ENCODE peak calls at places on chromosomes 7 and 10, in ten cellular contexts. G is hepatocyte; W is NCI-H1105; F is activated CD8-positive, alpha-beta memory T cell treated with anti-CD3 and anti-CD28 coated beads for 24 hours; V is CD8-positive, alpha-beta memory T cell; Q is heart left ventricle; N is stimulated activated CD4-positive, alpha-beta T cell treated with anti-CD3 and anti-CD28 coated beads, TNF-alpha, amount 100 ng/mL, for 4 hours; X is NCI-H1694 treated with DMSO at 0.1 percent for 48 hours; U is mucosa of gallbladder; A is activated T-helper 2 cell treated with anti-CD3 and anti-CD28 coated beads, Interferon-gamma antibody, Interleukin-2, Interleukin-4, amounts not matched to agents 10 μg/mL and 5 μg/mL and 100 μg/mL, durations not matched to agents 14 hours and 24 hours and 36 hours. L is an unnamed sample.

GRCh38 chr7:139109188-139109982 is at the start of gene ZC3HAV1:
- DNase-seq in A (peak; percentile 90), V (peak; percentile 95), F (peak; percentile 92), Q (peak; percentile 90), N (peak; percentile 70), U (peak; percentile 86), X (peak; percentile 47), G (peak; percentile 88), W (peak; percentile 59), L (peak; percentile 96)

GRCh38 chr7:131302876-131303707 is 24.6 kb upstream of the MKLN1 start:
- DNase-seq in N (no peak), W (no peak), X (no peak), V (peak; percentile 55), G (peak; percentile 43), F (no peak), A (no peak), Q (no peak), U (peak; percentile 38), L (no peak)

GRCh38 chr7:36019538-36019937 is 133.5 kb upstream of the EEPD1 start:
- DNase-seq in Q (no peak), F (no peak), U (no peak), A (no peak), G (no peak), N (no peak), V (no peak), X (no peak), W (no peak), L (no peak)

GRCh38 chr7:80403686-80404241 is 108.1 kb downstream of the GNAT3 start:
- DNase-seq in F (no peak), A (no peak), N (no peak), U (no peak), G (no peak), W (no peak), V (no peak), Q (no peak), X (no peak), L (no peak)

GRCh38 chr7:14195079-14195478 is 205.6 kb upstream of the ETV1 start:
- DNase-seq in U (no peak), X (no peak), A (no peak), V (no peak), W (no peak), N (no peak), G (no peak), F (no peak), Q (no peak), L (no peak)

GRCh38 chr10:78856421-78856820 is 212.3 kb upstream of the ZMIZ1 start:
- DNase-seq in N (no peak), F (peak; percentile 42), U (no peak), W (no peak), V (no peak), X (no peak), A (no peak), Q (peak; percentile 77), G (no peak), L (peak; percentile 64)

GRCh38 chr7:149823631-149824199 is 14.5 kb upstream of the ZNF862 start:
- DNase-seq in Q (peak; percentile 21), F (no peak), V (no peak), X (no peak), W (no peak), U (no peak), G (no peak), A (no peak), N (no peak), L (no peak)

GRCh38 chr10:34868589-34868988 is 53.5 kb upstream of the PARD3 start:
- DNase-seq in X (no peak), G (no peak), A (no peak), V (no peak), N (no peak), U (no peak), W (no peak), F (no peak), Q (no peak), L (no peak)

GRCh38 chr10:77962350-77963146 is 36.0 kb upstream of the DLG5 start:
- DNase-seq in G (no peak), U (no peak), W (no peak), Q (no peak), F (no peak), N (no peak), X (no peak), A (no peak), V (no peak), L (no peak)

GRCh38 chr10:6114758-6115410 is 26.1 kb downstream of the RBM17 start:
- DNase-seq in X (no peak), G (no peak), V (no peak), N (no peak), W (no peak), F (no peak), Q (no peak), U (no peak), A (no peak), L (no peak)

GRCh38 chr10:79088613-79089355 is 20.0 kb downstream of the ZMIZ1 start:
- DNase-seq in Q (no peak), F (no peak), X (no peak), N (no peak), V (no peak), G (no peak), U (no peak), A (no peak), W (no peak), L (no peak)

GRCh38 chr7:128029405-128029995 is 1.7 kb downstream of the LRRC4 start:
- DNase-seq in A (no peak), Q (no peak), W (no peak), F (no peak), U (no peak), N (no peak), G (no peak), X (no peak), V (no peak), L (no peak)

GRCh38 chr10:48898426-48898825 is 41.2 kb downstream of the LRRC18 start:
- DNase-seq in F (no peak), N (no peak), V (no peak), Q (no peak), A (no peak), G (no peak), X (no peak), W (no peak), U (no peak), L (no peak)

GRCh38 chr7:122054393-122054792 is 89.7 kb downstream of the AASS start:
- DNase-seq in V (no peak), F (no peak), N (no peak), A (no peak), Q (no peak), U (no peak), W (no peak), G (no peak), X (no peak), L (no peak)

GRCh38 chr10:48343871-48344598 is 37.6 kb downstream of the MAPK8 start:
- DNase-seq in F (no peak), G (no peak), N (no peak), A (no peak), Q (no peak), V (no peak), W (no peak), X (no peak), U (no peak), L (no peak)

GRCh38 chr7:54904130-54904529 is 114.7 kb upstream of the EGFR start:
- DNase-seq in A (no peak), N (no peak), W (no peak), Q (no peak), F (no peak), V (no peak), G (no peak), X (no peak), U (no peak), L (no peak)

GRCh38 chr7:133020501-133020900 is 61.4 kb downstream of the CHCHD3 start:
- DNase-seq in N (no peak), F (no peak), W (no peak), A (no peak), U (no peak), V (no peak), G (no peak), Q (no peak), X (no peak), L (no peak)

GRCh38 chr7:5425507-5426225 is 2.0 kb upstream of the TNRC18 start:
- DNase-seq in G (peak; percentile 88), Q (peak; percentile 78), X (peak; percentile 94), W (peak; percentile 83), N (no peak), F (peak; percentile 59), A (no peak), V (no peak), U (peak; percentile 70), L (no peak)

GRCh38 chr7:299169-299568 is 9.2 kb downstream of the FOXL3 start:
- DNase-seq in Q (peak; percentile 11), F (no peak), N (no peak), W (no peak), U (no peak), X (no peak), V (no peak), A (no peak), G (no peak), L (no peak)

GRCh38 chr10:88318803-88319202 is 264.3 kb downstream of the RNLS start:
- DNase-seq in N (no peak), U (no peak), X (no peak), W (no peak), A (no peak), G (no peak), Q (no peak), F (no peak), V (no peak), L (no peak)

GRCh38 chr10:80137926-80138325 is 5.4 kb downstream of the PLAC9 start:
- DNase-seq in Q (no peak), W (no peak), U (no peak), N (no peak), A (no peak), V (no peak), X (no peak), G (peak; percentile 3), F (no peak), L (no peak)

GRCh38 chr7:42233939-42234338 is 3.1 kb downstream of the GLI3 start:
- DNase-seq in F (no peak), V (no peak), X (no peak), N (no peak), W (no peak), Q (no peak), G (no peak), A (no peak), U (no peak), L (no peak)

GRCh38 chr10:64726466-64726865 is 1205.3 kb downstream of the REEP3 start:
- DNase-seq in Q (no peak), N (no peak), G (no peak), F (no peak), X (no peak), U (no peak), V (no peak), A (no peak), W (no peak), L (no peak)

GRCh38 chr7:106679153-106679931 is 18.4 kb upstream of the CCDC71L start:
- DNase-seq in N (no peak), A (no peak), G (peak; percentile 10), X (no peak), Q (no peak), F (no peak), V (no peak), W (no peak), U (no peak), L (no peak)

GRCh38 chr10:484925-485661 is 204.4 kb downstream of the DIP2C start:
- DNase-seq in V (peak; percentile 60), A (peak; percentile 17), X (no peak), N (no peak), Q (no peak), W (no peak), U (no peak), G (no peak), F (peak; percentile 67), L (peak; percentile 79)

GRCh38 chr10:29668628-29669027 is 33.9 kb upstream of the SVIL start:
- DNase-seq in G (no peak), W (no peak), V (no peak), N (no peak), F (no peak), U (no peak), X (no peak), Q (no peak), A (no peak), L (no peak)

L was measured in vagina.